ENCODE peak calls at places on chromosomes 3 and 15, in eight cellular contexts. One of them, this sample, is unnamed. For H3K9me3, the result is how much of the 10 kb centered on the place peaks cover.

GRCh38 chr3:10935846-10936631 is 56.5 kb upstream of the SLC6A1 start:
- DNase-seq in neuronal stem cell: no peak
- DNase-seq in heart left ventricle: no peak
- DNase-seq in body of pancreas: no peak
- DNase-seq in tibial artery: peak
- DNase-seq in right cardiac atrium: no peak
- DNase-seq in CD4-positive, CD25-positive, alpha-beta regulatory T cell: no peak
- DNase-seq in tibial nerve: no peak
- DNase-seq in this sample: no peak

GRCh38 chr3:143810866-143811265 is 37.4 kb downstream of the SLC9A9 start:
- DNase-seq in neuronal stem cell: no peak
- DNase-seq in heart left ventricle: no peak
- DNase-seq in body of pancreas: no peak
- DNase-seq in tibial artery: no peak
- DNase-seq in right cardiac atrium: no peak
- DNase-seq in CD4-positive, CD25-positive, alpha-beta regulatory T cell: no peak
- DNase-seq in tibial nerve: no peak
- DNase-seq in this sample: no peak

GRCh38 chr3:143443851-143444331 is 324.3 kb downstream of the CHST2 start:
- DNase-seq in neuronal stem cell: no peak
- DNase-seq in heart left ventricle: peak
- DNase-seq in body of pancreas: peak
- DNase-seq in tibial artery: peak
- DNase-seq in right cardiac atrium: peak
- DNase-seq in CD4-positive, CD25-positive, alpha-beta regulatory T cell: peak
- DNase-seq in tibial nerve: peak
- DNase-seq in this sample: no peak

GRCh38 chr3:4758957-4759656 is 220.1 kb upstream of the BHLHE40 start:
- DNase-seq in neuronal stem cell: no peak
- DNase-seq in heart left ventricle: no peak
- DNase-seq in body of pancreas: no peak
- DNase-seq in tibial artery: no peak
- DNase-seq in right cardiac atrium: no peak
- DNase-seq in CD4-positive, CD25-positive, alpha-beta regulatory T cell: no peak
- DNase-seq in tibial nerve: no peak
- DNase-seq in this sample: no peak

GRCh38 chr15:63019539-63020109 is 22.9 kb upstream of the TPM1 start:
- DNase-seq in neuronal stem cell: no peak
- DNase-seq in heart left ventricle: no peak
- DNase-seq in body of pancreas: peak
- DNase-seq in tibial artery: no peak
- DNase-seq in right cardiac atrium: no peak
- DNase-seq in CD4-positive, CD25-positive, alpha-beta regulatory T cell: no peak
- DNase-seq in tibial nerve: no peak
- DNase-seq in this sample: no peak

GRCh38 chr3:188926741-188927650 is 244.8 kb upstream of the TPRG1 start:
- DNase-seq in neuronal stem cell: no peak
- DNase-seq in heart left ventricle: no peak
- DNase-seq in body of pancreas: no peak
- DNase-seq in tibial artery: no peak
- DNase-seq in right cardiac atrium: no peak
- DNase-seq in CD4-positive, CD25-positive, alpha-beta regulatory T cell: no peak
- DNase-seq in tibial nerve: no peak
- DNase-seq in this sample: no peak

GRCh38 chr3:105821433-105821832 is 47.4 kb downstream of the CBLB start:
- DNase-seq in neuronal stem cell: no peak
- DNase-seq in heart left ventricle: no peak
- DNase-seq in body of pancreas: no peak
- DNase-seq in tibial artery: no peak
- DNase-seq in right cardiac atrium: no peak
- DNase-seq in CD4-positive, CD25-positive, alpha-beta regulatory T cell: no peak
- DNase-seq in tibial nerve: no peak
- DNase-seq in this sample: no peak

GRCh38 chr3:157793745-157794144 is 290.5 kb upstream of the VEPH1 start:
- DNase-seq in neuronal stem cell: no peak
- DNase-seq in heart left ventricle: no peak
- DNase-seq in body of pancreas: no peak
- DNase-seq in tibial artery: no peak
- DNase-seq in right cardiac atrium: peak
- DNase-seq in CD4-positive, CD25-positive, alpha-beta regulatory T cell: no peak
- DNase-seq in tibial nerve: no peak
- DNase-seq in this sample: no peak

GRCh38 chr3:16741103-16741758 is 136.0 kb upstream of the DAZL start:
- DNase-seq in neuronal stem cell: no peak
- DNase-seq in heart left ventricle: no peak
- DNase-seq in body of pancreas: no peak
- DNase-seq in tibial artery: no peak
- DNase-seq in right cardiac atrium: no peak
- DNase-seq in CD4-positive, CD25-positive, alpha-beta regulatory T cell: no peak
- DNase-seq in tibial nerve: peak
- DNase-seq in this sample: no peak

GRCh38 chr3:66797916-66798560 is 200.1 kb upstream of the KBTBD8 start:
- DNase-seq in neuronal stem cell: peak
- DNase-seq in heart left ventricle: peak
- DNase-seq in body of pancreas: peak
- DNase-seq in tibial artery: no peak
- DNase-seq in right cardiac atrium: peak
- DNase-seq in CD4-positive, CD25-positive, alpha-beta regulatory T cell: no peak
- DNase-seq in tibial nerve: peak
- DNase-seq in this sample: no peak

GRCh38 chr3:66181764-66182163 is 39.0 kb upstream of the SLC25A26 start:
- DNase-seq in neuronal stem cell: no peak
- DNase-seq in heart left ventricle: peak
- DNase-seq in body of pancreas: no peak
- DNase-seq in tibial artery: no peak
- DNase-seq in right cardiac atrium: peak
- DNase-seq in CD4-positive, CD25-positive, alpha-beta regulatory T cell: no peak
- DNase-seq in tibial nerve: no peak
- DNase-seq in this sample: no peak

GRCh38 chr3:188901126-188901525 is 270.6 kb upstream of the TPRG1 start:
- DNase-seq in neuronal stem cell: no peak
- DNase-seq in heart left ventricle: no peak
- DNase-seq in body of pancreas: no peak
- DNase-seq in tibial artery: no peak
- DNase-seq in right cardiac atrium: peak
- DNase-seq in CD4-positive, CD25-positive, alpha-beta regulatory T cell: no peak
- DNase-seq in tibial nerve: no peak
- DNase-seq in this sample: no peak

GRCh38 chr3:63279000-63279366 is 875 bp downstream of the SYNPR start:
- DNase-seq in neuronal stem cell: no peak
- DNase-seq in heart left ventricle: no peak
- DNase-seq in body of pancreas: no peak
- DNase-seq in tibial artery: no peak
- DNase-seq in right cardiac atrium: no peak
- DNase-seq in CD4-positive, CD25-positive, alpha-beta regulatory T cell: no peak
- DNase-seq in tibial nerve: no peak
- DNase-seq in this sample: no peak

GRCh38 chr15:23038741-23039150 is 623 bp downstream of the TUBGCP5 start:
- DNase-seq in neuronal stem cell: no peak
- DNase-seq in heart left ventricle: no peak
- DNase-seq in body of pancreas: no peak
- DNase-seq in tibial artery: no peak
- DNase-seq in right cardiac atrium: no peak
- DNase-seq in CD4-positive, CD25-positive, alpha-beta regulatory T cell: no peak
- DNase-seq in tibial nerve: no peak
- DNase-seq in this sample: no peak

GRCh38 chr15:72163719-72164118 is 33.9 kb downstream of the GRAMD2A start:
- DNase-seq in neuronal stem cell: no peak
- DNase-seq in heart left ventricle: no peak
- DNase-seq in body of pancreas: no peak
- DNase-seq in tibial artery: no peak
- DNase-seq in right cardiac atrium: no peak
- DNase-seq in CD4-positive, CD25-positive, alpha-beta regulatory T cell: no peak
- DNase-seq in tibial nerve: no peak
- DNase-seq in this sample: no peak

GRCh38 chr3:138389841-138390581 is 41.6 kb downstream of the MRAS start:
- DNase-seq in neuronal stem cell: no peak
- DNase-seq in heart left ventricle: peak
- DNase-seq in body of pancreas: peak
- DNase-seq in tibial artery: peak
- DNase-seq in right cardiac atrium: no peak
- DNase-seq in CD4-positive, CD25-positive, alpha-beta regulatory T cell: no peak
- DNase-seq in tibial nerve: no peak
- DNase-seq in this sample: no peak

GRCh38 chr3:98573231-98573728 is 20.1 kb downstream of the CPOX start:
- DNase-seq in neuronal stem cell: no peak
- DNase-seq in heart left ventricle: no peak
- DNase-seq in body of pancreas: no peak
- DNase-seq in tibial artery: no peak
- DNase-seq in right cardiac atrium: no peak
- DNase-seq in CD4-positive, CD25-positive, alpha-beta regulatory T cell: peak
- DNase-seq in tibial nerve: no peak
- DNase-seq in this sample: no peak

GRCh38 chr15:85527907-85528306 is 147.5 kb downstream of the AKAP13 start:
- DNase-seq in neuronal stem cell: no peak
- DNase-seq in heart left ventricle: peak
- DNase-seq in body of pancreas: no peak
- DNase-seq in tibial artery: no peak
- DNase-seq in right cardiac atrium: peak
- DNase-seq in CD4-positive, CD25-positive, alpha-beta regulatory T cell: no peak
- DNase-seq in tibial nerve: peak
- DNase-seq in this sample: no peak

GRCh38 chr3:5162102-5162501 is 25.4 kb upstream of the EDEM1 start:
- DNase-seq in neuronal stem cell: no peak
- DNase-seq in heart left ventricle: no peak
- DNase-seq in body of pancreas: no peak
- DNase-seq in tibial artery: no peak
- DNase-seq in right cardiac atrium: no peak
- DNase-seq in CD4-positive, CD25-positive, alpha-beta regulatory T cell: no peak
- DNase-seq in tibial nerve: no peak
- DNase-seq in this sample: no peak

GRCh38 chr3:195907730-195908438 is 467 bp downstream of the TNK2 start:
- DNase-seq in neuronal stem cell: no peak
- DNase-seq in heart left ventricle: no peak
- DNase-seq in body of pancreas: peak
- DNase-seq in tibial artery: peak
- DNase-seq in right cardiac atrium: peak
- DNase-seq in CD4-positive, CD25-positive, alpha-beta regulatory T cell: peak
- DNase-seq in tibial nerve: no peak
- DNase-seq in this sample: peak

GRCh38 chr3:102512734-102513518 is 78.1 kb downstream of the ZPLD1 start:
- DNase-seq in neuronal stem cell: no peak
- DNase-seq in heart left ventricle: no peak
- DNase-seq in body of pancreas: no peak
- DNase-seq in tibial artery: no peak
- DNase-seq in right cardiac atrium: no peak
- DNase-seq in CD4-positive, CD25-positive, alpha-beta regulatory T cell: no peak
- DNase-seq in tibial nerve: no peak
- DNase-seq in this sample: no peak

DNA sequence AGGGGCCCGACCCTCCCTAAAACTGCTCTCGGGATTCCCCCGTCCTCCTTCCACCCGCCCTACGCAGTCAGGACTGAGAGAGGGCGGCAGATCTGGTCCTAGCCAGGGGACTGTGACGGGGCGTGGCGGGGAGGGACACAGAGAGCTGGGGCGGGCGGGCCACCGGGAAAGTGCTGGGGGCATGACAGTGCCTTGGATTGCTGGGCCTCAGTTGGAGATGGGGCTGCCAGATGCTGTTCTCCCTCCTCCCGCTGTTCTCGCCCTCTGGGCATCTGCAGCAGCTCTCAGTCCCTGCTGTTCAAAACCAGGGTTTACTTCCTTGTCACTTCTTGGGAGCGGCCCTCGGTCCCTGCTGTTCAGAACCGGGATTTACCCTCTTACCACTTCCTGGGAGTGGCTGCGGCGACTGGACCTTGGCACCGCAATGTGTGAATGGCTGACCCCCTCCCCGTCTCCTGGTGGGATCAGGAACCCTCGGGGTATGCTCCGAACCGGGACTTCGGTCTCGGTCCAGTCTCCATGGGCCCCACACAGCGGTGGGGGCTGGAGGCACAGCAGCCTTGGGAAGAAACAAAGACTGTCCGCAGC is 1.8 kb upstream of the RPP25 start:
- DNase-seq in neuronal stem cell: no peak
- DNase-seq in heart left ventricle: peak
- DNase-seq in body of pancreas: peak
- DNase-seq in tibial artery: peak
- DNase-seq in right cardiac atrium: peak
- DNase-seq in CD4-positive, CD25-positive, alpha-beta regulatory T cell: no peak
- DNase-seq in tibial nerve: peak
- DNase-seq in this sample: no peak
- H3K27ac ChIP-seq in neuronal stem cell: no peak
- H3K27ac ChIP-seq in heart left ventricle: peak
- H3K27ac ChIP-seq in body of pancreas: peak
- H3K27ac ChIP-seq in tibial artery: peak
- H3K27ac ChIP-seq in right cardiac atrium: peak
- H3K27ac ChIP-seq in CD4-positive, CD25-positive, alpha-beta regulatory T cell: no peak
- H3K27ac ChIP-seq in tibial nerve: peak
- H3K27ac ChIP-seq in this sample: no peak

GRCh38 chr3:127488740-127489139 is 101.8 kb downstream of the TPRA1 start:
- DNase-seq in neuronal stem cell: no peak
- DNase-seq in heart left ventricle: no peak
- DNase-seq in body of pancreas: no peak
- DNase-seq in tibial artery: no peak
- DNase-seq in right cardiac atrium: no peak
- DNase-seq in CD4-positive, CD25-positive, alpha-beta regulatory T cell: no peak
- DNase-seq in tibial nerve: no peak
- DNase-seq in this sample: no peak
- H3K9me3 ChIP-seq in neuronal stem cell: under half
- H3K9me3 ChIP-seq in heart left ventricle: under half
- H3K9me3 ChIP-seq in body of pancreas: under half
- H3K9me3 ChIP-seq in tibial artery: under half
- H3K9me3 ChIP-seq in right cardiac atrium: under half
- H3K9me3 ChIP-seq in CD4-positive, CD25-positive, alpha-beta regulatory T cell: under half
- H3K9me3 ChIP-seq in tibial nerve: under half
- H3K9me3 ChIP-seq in this sample: under half

DNA sequence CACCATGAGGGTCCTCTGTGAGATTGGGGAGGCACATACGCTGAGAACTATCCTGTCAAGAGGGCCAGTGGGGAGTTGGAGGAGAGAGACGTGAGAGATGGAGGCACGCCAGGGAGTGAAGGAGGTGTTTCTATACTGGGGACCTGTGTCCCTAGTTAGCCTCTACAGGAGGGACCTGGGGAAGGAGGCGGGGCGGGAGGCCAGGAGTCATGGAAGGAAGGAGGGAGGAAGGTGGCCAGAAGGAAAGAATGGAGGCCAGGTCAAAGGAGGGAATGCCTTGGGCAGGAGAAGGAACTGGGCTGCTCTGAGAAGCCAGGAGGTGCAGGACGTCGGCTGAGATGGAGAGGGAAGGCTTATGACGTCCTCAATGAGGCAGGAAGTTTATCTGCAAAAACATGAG is 60.1 kb downstream of the ADCY5 start:
- DNase-seq in neuronal stem cell: no peak
- DNase-seq in heart left ventricle: no peak
- DNase-seq in body of pancreas: no peak
- DNase-seq in tibial artery: peak
- DNase-seq in right cardiac atrium: peak
- DNase-seq in CD4-positive, CD25-positive, alpha-beta regulatory T cell: no peak
- DNase-seq in tibial nerve: no peak
- DNase-seq in this sample: no peak
- H3K27ac ChIP-seq in neuronal stem cell: no peak
- H3K27ac ChIP-seq in heart left ventricle: peak
- H3K27ac ChIP-seq in body of pancreas: no peak
- H3K27ac ChIP-seq in tibial artery: peak
- H3K27ac ChIP-seq in right cardiac atrium: peak
- H3K27ac ChIP-seq in CD4-positive, CD25-positive, alpha-beta regulatory T cell: no peak
- H3K27ac ChIP-seq in tibial nerve: no peak
- H3K27ac ChIP-seq in this sample: no peak

GRCh38 chr15:20368974-20369373 is 172.6 kb downstream of the GOLGA6L6 start:
- DNase-seq in neuronal stem cell: no peak
- DNase-seq in heart left ventricle: no peak
- DNase-seq in body of pancreas: no peak
- DNase-seq in tibial artery: no peak
- DNase-seq in right cardiac atrium: no peak
- DNase-seq in CD4-positive, CD25-positive, alpha-beta regulatory T cell: no peak
- DNase-seq in tibial nerve: no peak
- DNase-seq in this sample: no peak

GRCh38 chr15:20367093-20367492 is 174.5 kb downstream of the GOLGA6L6 start:
- DNase-seq in neuronal stem cell: no peak
- DNase-seq in heart left ventricle: no peak
- DNase-seq in body of pancreas: no peak
- DNase-seq in tibial artery: no peak
- DNase-seq in right cardiac atrium: no peak
- DNase-seq in CD4-positive, CD25-positive, alpha-beta regulatory T cell: no peak
- DNase-seq in tibial nerve: no peak
- DNase-seq in this sample: no peak
- H3K9me3 ChIP-seq in neuronal stem cell: under half
- H3K9me3 ChIP-seq in heart left ventricle: under half
- H3K9me3 ChIP-seq in body of pancreas: under half
- H3K9me3 ChIP-seq in tibial artery: under half
- H3K9me3 ChIP-seq in right cardiac atrium: under half
- H3K9me3 ChIP-seq in CD4-positive, CD25-positive, alpha-beta regulatory T cell: under half
- H3K9me3 ChIP-seq in tibial nerve: under half
- H3K9me3 ChIP-seq in this sample: under half